ENCODE peak calls at places on chromosomes 5 and 9, in eight cellular contexts. C is HepG2; R is K562; A is CD4-positive, CD25-positive, alpha-beta regulatory T cell; O is fibroblast of lung; E is IMR-90; J is tibial artery; H is neuronal stem cell. F is an unnamed sample.

GRCh38 chr9:100739666-100740065 is 161.8 kb downstream of the CAVIN4 start:
- DNase-seq in C (no peak), E (no peak), H (no peak), O (no peak), J (no peak), R (no peak), A (no peak), F (no peak)

GRCh38 chr5:61200582-61201155 is 38.4 kb upstream of the SMIM15 start:
- DNase-seq in R (no peak), H (no peak), J (no peak), A (no peak), C (no peak), E (peak; percentile 26), O (peak; percentile 27), F (no peak)

GRCh38 chr5:65620021-65620420 is 4.1 kb downstream of the TRIM23 start:
- DNase-seq in E (no peak), H (no peak), C (no peak), J (no peak), A (no peak), R (no peak), O (no peak), F (no peak)

GRCh38 chr5:170896779-170897178 is 35.0 kb downstream of the RANBP17 start:
- DNase-seq in A (no peak), R (no peak), E (peak; percentile 18), O (peak; percentile 58), C (no peak), H (no peak), J (no peak), F (peak; percentile 64)

GRCh38 chr9:121640076-121640475 is 11.4 kb upstream of the DAB2IP start:
- DNase-seq in O (peak; percentile 6), E (peak; percentile 17), H (no peak), R (peak; percentile 71), A (no peak), C (peak; percentile 50), J (no peak), F (peak; percentile 34)

GRCh38 chr9:1604942-1605560 is 410.1 kb upstream of the SMARCA2 start:
- DNase-seq in A (no peak), C (peak; percentile 25), E (no peak), H (peak; percentile 24), J (no peak), O (no peak), R (no peak), F (no peak)

GRCh38 chr9:132404228-132404881 is 2.3 kb downstream of the TTF1 start:
- DNase-seq in O (peak; percentile 40), J (no peak), C (no peak), A (no peak), E (no peak), R (no peak), H (no peak), F (no peak)

GRCh38 chr5:158599132-158599531 is 500.6 kb downstream of the EBF1 start:
- DNase-seq in H (no peak), C (no peak), E (peak; percentile 15), O (peak; percentile 71), R (no peak), J (no peak), A (no peak), F (no peak)

GRCh38 chr5:115801984-115802383 is 14.5 kb downstream of the CDO1 start:
- DNase-seq in C (no peak), R (no peak), J (no peak), H (no peak), E (no peak), O (no peak), A (no peak), F (no peak)

GRCh38 chr5:115796656-115797055 is 19.8 kb downstream of the CDO1 start:
- DNase-seq in H (no peak), R (no peak), O (no peak), A (no peak), J (no peak), C (no peak), E (no peak), F (no peak)

GRCh38 chr5:115798252-115798651 is 18.2 kb downstream of the CDO1 start:
- DNase-seq in R (no peak), O (no peak), J (no peak), H (no peak), E (no peak), C (no peak), A (no peak), F (no peak)

GRCh38 chr5:115801152-115801551 is 15.3 kb downstream of the CDO1 start:
- DNase-seq in C (no peak), J (no peak), H (no peak), A (no peak), E (no peak), O (no peak), R (no peak), F (no peak)

GRCh38 chr5:115800108-115800507 is 16.4 kb downstream of the CDO1 start:
- DNase-seq in A (no peak), E (no peak), O (no peak), H (no peak), R (no peak), C (no peak), J (no peak), F (no peak)
- H3K27ac ChIP-seq in A (no peak overlapping the region), E (no peak overlapping the region), O (no peak overlapping the region), H (no peak overlapping the region), R (no peak overlapping the region), C (no peak overlapping the region), J (no peak overlapping the region), F (no peak overlapping the region)

GRCh38 chr5:134467231-134467630 is 55.5 kb upstream of the CDKN2AIPNL start:
- DNase-seq in C (no peak), J (no peak), E (no peak), O (no peak), R (no peak), A (no peak), H (no peak), F (no peak)
- H3K27ac ChIP-seq in C (no peak overlapping the region), J (peak overlapping the region; percentile 94), E (peak overlapping the region; percentile 96), O (no peak overlapping the region), R (peak overlapping the region; percentile 99), A (no peak overlapping the region), H (no peak overlapping the region), F (peak overlapping the region; percentile 95)

DNA sequence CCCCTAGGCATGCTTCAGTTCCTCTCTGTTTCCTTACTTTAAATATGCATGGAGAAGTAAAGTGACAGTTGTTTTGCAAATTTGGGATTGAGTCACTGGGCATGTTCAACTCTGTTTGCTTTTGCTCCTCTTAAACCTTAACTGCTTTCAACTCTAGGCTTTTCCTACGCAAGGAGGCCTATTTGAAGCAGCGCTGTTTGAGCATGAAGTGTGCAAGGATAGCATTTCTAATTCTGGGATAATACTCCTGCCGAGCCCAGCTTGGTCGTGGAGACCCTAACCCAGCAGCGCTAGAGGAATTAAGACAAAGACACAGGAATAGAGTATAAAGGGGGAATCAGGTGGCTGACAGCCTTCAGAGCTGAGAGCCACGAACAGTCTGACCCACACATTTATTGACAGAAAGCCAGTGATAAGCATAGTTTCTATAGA is 803.4 kb upstream of the CDH10 start:
- DNase-seq in C (no peak), O (no peak), H (peak; percentile 17), E (no peak), R (no peak), J (no peak), A (no peak), F (no peak)
- H3K27ac ChIP-seq in C (no peak overlapping the region), O (no peak overlapping the region), H (peak overlapping the region; percentile 65), E (no peak overlapping the region), R (no peak overlapping the region), J (no peak overlapping the region), A (no peak overlapping the region), F (no peak overlapping the region)

DNA sequence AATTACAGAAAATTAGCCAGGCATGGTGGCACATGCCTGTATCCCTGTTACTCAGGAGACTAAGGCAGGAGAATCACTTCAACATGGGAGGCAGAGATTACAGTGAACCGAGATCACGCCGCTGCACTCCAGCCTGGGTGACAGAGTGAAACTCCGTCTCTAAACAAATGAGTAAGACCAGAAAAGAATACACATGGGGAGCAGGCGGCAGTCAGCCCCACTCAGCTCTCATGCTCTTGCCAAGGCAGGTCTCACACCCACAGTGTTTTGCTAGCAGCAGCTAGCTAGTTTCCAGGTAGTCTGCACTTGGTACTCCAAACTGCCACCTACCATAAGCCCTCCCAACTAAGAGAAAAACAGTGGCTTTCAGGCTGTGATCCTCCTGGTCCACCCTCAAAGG is 722.3 kb upstream of the CTNND2 start:
- DNase-seq in O (no peak), E (no peak), H (no peak), C (no peak), A (no peak), J (no peak), R (no peak), F (no peak)
- H3K27ac ChIP-seq in O (no peak overlapping the region), E (no peak overlapping the region), H (no peak overlapping the region), C (no peak overlapping the region), A (no peak overlapping the region), J (no peak overlapping the region), R (no peak overlapping the region), F (no peak overlapping the region)

GRCh38 chr9:86354882-86355399 is 731 bp upstream of the TUT7 start:
- DNase-seq in A (no peak), R (peak; percentile 20), O (no peak), J (no peak), H (no peak), C (peak; percentile 12), E (no peak), F (no peak)
- H3K27ac ChIP-seq in A (peak overlapping the region; percentile 82), R (peak overlapping the region; percentile 20), O (peak overlapping the region; percentile 88), J (peak overlapping the region; percentile 96), H (no peak overlapping the region), C (peak overlapping the region; percentile 80), E (peak overlapping the region; percentile 60), F (peak overlapping the region; percentile 81)